ENCODE peak calls at places on chromosomes 5 and 9, in eight cellular contexts. A is IMR-90, I is endothelial cell of umbilical vein, S is HFF-Myc, Z is brain microvascular endothelial cell, N is stomach, X is heart right ventricle, D is esophagus squamous epithelium. P is an unnamed sample.

GRCh38 chr9:7103382-7104170 is 345.8 kb downstream of the KDM4C start:
- DNase-seq in Z (peak), D (no peak), N (no peak), A (peak), I (peak), S (no peak), X (no peak), P (peak)

GRCh38 chr5:40774626-40775025 is 18.9 kb upstream of the TTC33 start:
- DNase-seq in Z (no peak), I (no peak), N (no peak), X (no peak), S (no peak), A (no peak), D (no peak), P (no peak)

GRCh38 chr9:32431940-32432555 is 47.6 kb downstream of the ACO1 start:
- DNase-seq in A (peak), X (peak), N (peak), S (peak), D (no peak), Z (peak), I (peak), P (peak)

GRCh38 chr9:135363556-135363955 is 116.0 kb upstream of the PPP1R26 start:
- DNase-seq in S (no peak), A (no peak), X (no peak), D (no peak), I (no peak), N (no peak), Z (no peak), P (no peak)

GRCh38 chr9:126708178-126708577 is 94.5 kb downstream of the LMX1B start:
- DNase-seq in N (peak), S (no peak), D (no peak), Z (no peak), I (peak), A (no peak), X (no peak), P (no peak)

GRCh38 chr5:168346417-168346816 is 55.0 kb downstream of the WWC1 start:
- DNase-seq in A (no peak), X (no peak), Z (no peak), S (no peak), I (no peak), D (no peak), N (peak), P (no peak)

GRCh38 chr5:126677101-126677500 is 76.4 kb downstream of the PHAX start:
- DNase-seq in S (no peak), D (no peak), X (no peak), I (no peak), Z (no peak), N (no peak), A (no peak), P (no peak)

GRCh38 chr9:134996591-134997530 is 79.1 kb upstream of the FCN1 start:
- DNase-seq in N (no peak), D (no peak), A (no peak), Z (no peak), S (no peak), I (no peak), X (no peak), P (no peak)

GRCh38 chr5:177270653-177271052 is 32.9 kb downstream of the RAB24 start:
- DNase-seq in X (no peak), Z (no peak), D (no peak), A (peak), N (no peak), I (no peak), S (no peak), P (no peak)

GRCh38 chr9:69223605-69224004 is 49.5 kb downstream of the TJP2 start:
- DNase-seq in Z (peak), N (no peak), X (no peak), D (no peak), I (peak), A (peak), S (peak), P (peak)

GRCh38 chr9:122498883-122499288 is 11.7 kb upstream of the OR1J2 start:
- DNase-seq in Z (peak), D (no peak), S (peak), X (no peak), A (peak), N (no peak), I (peak), P (peak)

GRCh38 chr5:131163315-131164119 is 1.5 kb downstream of the HINT1 start:
- DNase-seq in S (no peak), A (peak), Z (no peak), X (no peak), N (no peak), D (no peak), I (peak), P (peak)

GRCh38 chr5:181159286-181160143 is 12.1 kb downstream of the OR2V2 start:
- DNase-seq in X (peak), I (peak), N (peak), S (no peak), D (peak), Z (peak), A (peak), P (peak)

GRCh38 chr5:81450940-81451339 is 57.0 kb upstream of the ACOT12 start:
- DNase-seq in N (no peak), Z (no peak), X (no peak), S (no peak), A (peak), D (no peak), I (peak), P (no peak)

GRCh38 chr9:21688108-21689102 is 114.0 kb upstream of the MTAP start:
- DNase-seq in D (no peak), X (no peak), Z (peak), A (peak), S (peak), I (peak), N (peak), P (peak)

GRCh38 chr5:31827862-31828261 is 188.9 kb downstream of the PDZD2 start:
- DNase-seq in I (no peak), A (peak), N (no peak), Z (no peak), X (no peak), S (peak), D (no peak), P (peak)

GRCh38 chr5:96778409-96778808 is 29.3 kb downstream of the ERAP1 start:
- DNase-seq in I (no peak), S (no peak), A (no peak), D (no peak), X (no peak), N (no peak), Z (no peak), P (no peak)

GRCh38 chr5:135436856-135437795 is 10.0 kb downstream of the DCANP1 start:
- DNase-seq in X (no peak), S (no peak), I (no peak), D (no peak), N (no peak), Z (no peak), A (no peak), P (no peak)

GRCh38 chr5:82160948-82161347 is 117.2 kb downstream of the RPS23 start:
- DNase-seq in I (no peak), N (no peak), X (no peak), S (no peak), Z (no peak), D (no peak), A (no peak), P (no peak)

GRCh38 chr5:86974910-86975309 is 292.8 kb upstream of the RASA1 start:
- DNase-seq in S (peak), N (no peak), X (no peak), A (no peak), Z (no peak), I (no peak), D (no peak), P (peak)

GRCh38 chr9:114884787-114885452 is 45.5 kb downstream of the TNFSF8 start:
- DNase-seq in N (peak), Z (no peak), D (no peak), S (no peak), I (no peak), X (no peak), A (peak), P (peak)

GRCh38 chr5:53381-54174 is 38.4 kb upstream of the PLEKHG4B start:
- DNase-seq in Z (no peak), A (peak), N (peak), I (no peak), D (no peak), X (no peak), S (no peak), P (no peak)

GRCh38 chr5:96582343-96582742 is 79.8 kb upstream of the CAST start:
- DNase-seq in I (peak), Z (no peak), A (peak), D (no peak), S (no peak), X (no peak), N (no peak), P (no peak)

GRCh38 chr5:154367101-154367500 is 78.7 kb upstream of the SAP30L start:
- DNase-seq in S (no peak), D (no peak), Z (peak), A (peak), I (peak), N (no peak), X (no peak), P (no peak)

GRCh38 chr5:62268239-62268638 is 37.8 kb upstream of the KIF2A start:
- DNase-seq in D (no peak), N (no peak), I (peak), S (no peak), X (no peak), Z (no peak), A (no peak), P (no peak)

GRCh38 chr9:131609116-131609830 is 64.0 kb downstream of the PRRT1B start:
- DNase-seq in Z (peak), A (peak), N (peak), S (no peak), I (peak), D (no peak), X (no peak), P (peak)

GRCh38 chr5:3886521-3887461 is 291.2 kb downstream of the IRX1 start:
- DNase-seq in S (no peak), Z (no peak), N (no peak), I (no peak), X (no peak), D (no peak), A (no peak), P (no peak)

GRCh38 chr5:158910782-158911692 is 188.7 kb downstream of the EBF1 start:
- DNase-seq in I (no peak), N (no peak), S (no peak), X (no peak), D (no peak), A (peak), Z (peak), P (peak)

GRCh38 chr9:131744171-131744714 is 4.4 kb upstream of the RAPGEF1 start:
- DNase-seq in Z (peak), D (no peak), S (no peak), A (peak), N (peak), X (no peak), I (no peak), P (no peak)

GRCh38 chr5:178227138-178227659 is 5.4 kb downstream of the PHYKPL start:
- DNase-seq in N (no peak), S (no peak), X (no peak), D (no peak), A (peak), I (no peak), Z (peak), P (no peak)

GRCh38 chr9:121685795-121686377 is 34.5 kb downstream of the DAB2IP start:
- DNase-seq in N (no peak), A (no peak), Z (no peak), I (no peak), S (no peak), X (no peak), D (no peak), P (no peak)

GRCh38 chr5:73183491-73183891 is 10.5 kb downstream of the TMEM174 start:
- DNase-seq in X (no peak), D (no peak), Z (no peak), I (no peak), A (no peak), N (no peak), S (no peak), P (no peak)

GRCh38 chr9:123825337-123825736 is 104.6 kb downstream of the DENND1A start:
- DNase-seq in Z (peak), N (no peak), I (no peak), A (peak), S (no peak), X (no peak), D (no peak), P (peak)

GRCh38 chr5:177419045-177419444 is 7.4 kb upstream of the GRK6 start:
- DNase-seq in Z (peak), S (no peak), I (no peak), X (no peak), D (no peak), A (peak), N (no peak), P (peak)

GRCh38 chr9:82513242-82513750 is 524.7 kb downstream of the SPATA31D1 start:
- DNase-seq in I (no peak), D (no peak), Z (peak), N (no peak), S (no peak), A (peak), X (no peak), P (peak)

GRCh38 chr5:78903936-78904335 is 81.2 kb downstream of the ARSB start:
- DNase-seq in N (no peak), I (peak), S (no peak), D (no peak), X (no peak), A (peak), Z (no peak), P (no peak)

GRCh38 chr5:141476132-141476909 is 555 bp downstream of the PCDHGC3 start:
- DNase-seq in Z (peak), I (peak), D (no peak), A (peak), X (peak), N (peak), S (peak), P (peak)

GRCh38 chr5:128637031-128637430 is 99.0 kb upstream of the FBN2 start:
- DNase-seq in I (no peak), X (no peak), S (no peak), Z (peak), A (peak), N (no peak), D (no peak), P (peak)

GRCh38 chr5:72788851-72789505 is 27.5 kb upstream of the TNPO1 start:
- DNase-seq in D (no peak), I (no peak), X (no peak), A (peak), S (no peak), N (no peak), Z (peak), P (peak)

DNA sequence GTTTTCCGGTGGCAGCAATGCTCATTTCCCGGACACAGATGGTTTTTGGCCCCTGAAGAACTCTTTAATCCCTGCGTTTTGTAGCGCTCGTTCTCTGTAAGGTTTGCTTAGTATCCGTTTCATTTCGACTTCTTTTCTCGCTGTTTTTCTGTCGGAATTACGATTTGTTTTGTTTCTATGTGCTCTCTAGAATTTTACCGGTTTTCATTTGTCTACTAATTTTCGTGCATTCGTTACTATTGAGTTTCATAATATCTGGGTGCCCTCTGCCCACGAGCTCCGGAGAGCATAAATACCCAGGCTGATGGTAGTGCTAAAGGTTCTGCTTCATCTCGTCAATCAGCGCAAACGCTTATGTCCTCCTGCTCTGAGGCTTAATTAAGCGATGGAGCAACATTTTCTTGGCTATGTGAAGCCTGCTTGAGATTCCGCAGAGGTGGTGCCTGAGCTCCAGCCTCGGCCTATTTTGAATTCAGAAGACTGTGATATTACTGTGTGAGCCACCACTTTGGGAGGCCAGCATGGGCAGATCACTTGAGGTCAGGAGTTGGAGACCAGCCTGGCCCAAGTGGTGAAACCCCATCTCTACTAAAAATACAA is 44.9 kb downstream of the ANXA2R start:
- DNase-seq in I (no peak), S (no peak), A (peak), X (no peak), N (no peak), D (no peak), Z (no peak), P (peak)
- H3K4me3 ChIP-seq in I (peak), S (peak), A (peak), X (peak), N (peak), D (peak), Z (peak), P (peak)

GRCh38 chr9:8858250-8859161 is 1058.9 kb upstream of the DMAC1 start:
- DNase-seq in N (no peak), S (no peak), A (no peak), I (no peak), X (peak), Z (no peak), D (no peak), P (no peak)

GRCh38 chr9:8856686-8857329 is 1057.2 kb upstream of the DMAC1 start:
- DNase-seq in N (no peak), X (no peak), S (no peak), I (peak), D (no peak), A (no peak), Z (no peak), P (no peak)

GRCh38 chr9:8855046-8855445 is 1055.5 kb upstream of the DMAC1 start:
- DNase-seq in S (no peak), Z (no peak), D (no peak), X (no peak), I (peak), A (no peak), N (no peak), P (no peak)

GRCh38 chr9:8859416-8859815 is 1059.8 kb upstream of the DMAC1 start:
- DNase-seq in N (no peak), A (no peak), S (no peak), X (no peak), I (no peak), D (no peak), Z (no peak), P (no peak)

GRCh38 chr9:8857330-8858249 is 1058.0 kb upstream of the DMAC1 start:
- DNase-seq in I (peak), A (no peak), N (peak), D (no peak), S (no peak), X (peak), Z (no peak), P (peak)
- TF ChIP-seq CTCF in I (no peak), A (no peak), N (no peak), D (no peak), S (no peak), X (no peak), Z (peak), P (no peak)

GRCh38 chr5:8340739-8341344 is 471.9 kb downstream of the MTRR start:
- DNase-seq in A (peak), I (no peak), S (no peak), D (no peak), X (no peak), N (no peak), Z (peak), P (peak)

GRCh38 chr5:8341416-8341815 is 472.5 kb downstream of the MTRR start:
- DNase-seq in N (no peak), X (no peak), Z (peak), S (no peak), A (no peak), D (no peak), I (no peak), P (no peak)

DNA sequence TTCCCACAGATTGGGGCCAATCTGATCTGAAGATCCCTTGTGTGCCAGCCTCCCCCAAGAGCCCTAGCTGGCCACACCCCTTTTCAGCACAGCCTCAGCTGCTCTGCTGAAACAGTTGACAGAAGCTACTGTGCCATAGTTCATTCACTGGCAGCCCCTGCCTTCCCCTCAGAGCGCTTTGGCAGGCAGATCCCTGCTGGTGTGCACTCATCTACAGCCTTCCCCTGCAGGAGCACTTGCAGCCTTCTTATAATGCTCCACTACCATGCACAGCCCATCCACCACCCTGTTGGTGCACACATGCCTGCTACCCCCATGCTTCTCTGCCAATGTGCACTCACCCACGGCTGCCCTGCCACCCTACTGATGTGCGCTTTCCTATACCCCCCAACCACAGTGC is 471.3 kb downstream of the MTRR start:
- DNase-seq in S (no peak), A (no peak), Z (no peak), I (no peak), D (no peak), N (no peak), X (no peak), P (no peak)
- H3K4me3 ChIP-seq in S (no peak), A (no peak), Z (no peak), I (no peak), D (no peak), N (no peak), X (no peak), P (no peak)

DNA sequence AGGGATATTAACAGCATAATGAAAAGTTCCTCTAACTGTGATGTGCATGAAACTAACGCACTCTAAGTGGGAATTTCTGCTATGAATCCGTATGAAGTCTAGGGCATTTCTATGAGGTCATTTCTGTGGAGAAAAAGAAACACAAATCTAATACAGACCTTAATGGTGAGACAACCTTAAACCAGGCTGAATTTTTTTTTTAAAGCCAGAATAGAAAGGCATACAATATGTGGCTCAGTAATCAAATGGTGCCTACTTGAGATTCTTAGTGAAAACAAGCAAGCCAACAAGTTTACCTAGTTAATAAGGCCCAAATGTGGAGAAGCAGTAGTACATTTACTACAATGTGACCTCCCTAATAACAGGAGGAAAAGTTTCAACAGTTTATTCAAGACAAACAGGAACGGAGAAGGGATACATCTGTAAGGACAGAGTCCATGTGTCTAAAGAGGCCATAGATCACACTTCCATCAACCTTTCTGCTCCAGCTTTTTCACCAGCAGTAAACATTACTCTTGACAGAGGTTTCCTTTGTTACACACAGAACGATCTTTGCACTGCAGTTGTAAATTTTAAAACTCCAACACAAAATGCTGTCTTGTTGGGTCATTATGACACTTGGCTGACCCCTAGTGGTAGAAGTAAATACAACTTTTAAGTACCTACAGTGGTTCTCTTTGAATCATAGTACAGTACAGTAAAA is 26.2 kb downstream of the CARNMT1 start:
- DNase-seq in D (no peak), N (no peak), I (peak), Z (peak), X (no peak), A (peak), S (peak), P (peak)
- TF ChIP-seq CTCF in D (peak), N (no peak), I (peak), Z (peak), X (peak), A (peak), S (peak), P (peak)

DNA sequence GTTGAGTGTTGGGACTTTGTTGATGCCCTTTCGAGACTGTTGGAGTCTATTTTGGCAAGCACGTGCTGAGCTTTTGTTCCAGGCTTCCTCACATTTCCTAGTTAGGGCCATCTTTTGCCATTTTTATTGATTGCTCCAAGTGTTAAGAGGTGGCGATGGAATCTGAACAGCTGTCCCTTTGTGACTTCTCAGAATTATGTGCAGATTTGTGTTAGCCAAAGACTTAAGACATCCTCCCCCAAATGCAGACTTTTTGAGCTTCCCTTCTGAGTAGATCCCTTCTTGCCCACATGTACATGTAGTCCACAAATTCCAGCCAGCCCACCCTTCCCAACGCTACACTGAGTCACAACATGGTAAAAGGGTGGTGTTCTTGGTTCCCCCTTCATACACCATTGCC is 59.2 kb downstream of the SPIN1 start:
- DNase-seq in Z (no peak), S (no peak), D (no peak), I (no peak), X (no peak), N (no peak), A (no peak), P (no peak)
- H3K4me3 ChIP-seq in Z (no peak), S (no peak), D (no peak), I (no peak), X (no peak), N (no peak), A (no peak), P (no peak)